ENCODE peak calls at places on chromosomes 1 and 21, in nine cellular contexts. O is RPMI7951, R is HS-27A, S is left ventricle myocardium inferior, Q is heart right ventricle, B is caudate nucleus, E is M059J, P is NCI-H748 treated with DMSO at 0.1 percent for 48 hours, C is GM10248. X is an unnamed sample.

GRCh38 chr21:42653492-42654061 is at the start of gene PDE9A:
- DNase-seq in O (no peak), R (no peak), S (no peak), Q (no peak), B (no peak), E (no peak), P (peak), C (no peak), X (peak)

GRCh38 chr1:19483691-19484090 is 1.6 kb downstream of the CAPZB start:
- DNase-seq in O (no peak), R (no peak), S (no peak), Q (no peak), B (no peak), E (no peak), P (no peak), C (no peak), X (no peak)

GRCh38 chr1:220705782-220706181 is 15.6 kb downstream of the C1orf115 start:
- DNase-seq in O (no peak), R (no peak), S (no peak), Q (no peak), B (no peak), E (no peak), P (no peak), C (no peak), X (no peak)

GRCh38 chr21:39373634-39374033 is 24.7 kb upstream of the HMGN1 start:
- DNase-seq in O (peak), R (no peak), S (no peak), Q (no peak), B (no peak), E (peak), P (no peak), C (no peak), X (peak)

GRCh38 chr1:243364330-243364729 is 108.5 kb downstream of the SDCCAG8 start:
- DNase-seq in O (no peak), R (no peak), S (no peak), Q (no peak), B (no peak), E (no peak), P (no peak), C (no peak), X (no peak)

GRCh38 chr1:172906778-172907592 is 143.8 kb downstream of the TNFSF18 start:
- DNase-seq in O (peak), R (no peak), S (no peak), Q (no peak), B (no peak), E (peak), P (no peak), C (no peak), X (peak)

GRCh38 chr1:54137532-54138061 is 15.2 kb downstream of the CDCP2 start:
- DNase-seq in O (peak), R (no peak), S (no peak), Q (no peak), B (no peak), E (peak), P (no peak), C (no peak), X (peak)

GRCh38 chr1:40868051-40868723 is 6.0 kb upstream of the CITED4 start:
- DNase-seq in O (peak), R (no peak), S (no peak), Q (no peak), B (no peak), E (peak), P (no peak), C (no peak), X (peak)

GRCh38 chr1:41800237-41800902 is 118.4 kb downstream of the HIVEP3 start:
- DNase-seq in O (peak), R (no peak), S (peak), Q (peak), B (no peak), E (no peak), P (no peak), C (peak), X (no peak)

GRCh38 chr1:31587720-31588423 is 11.6 kb downstream of the TINAGL1 start:
- DNase-seq in O (no peak), R (no peak), S (peak), Q (peak), B (no peak), E (peak), P (no peak), C (peak), X (peak)

GRCh38 chr1:30722175-30722537 is 1.2 kb downstream of the MATN1 start:
- DNase-seq in O (no peak), R (no peak), S (no peak), Q (no peak), B (no peak), E (no peak), P (no peak), C (no peak), X (peak)

GRCh38 chr21:46113497-46114176 is 15.7 kb downstream of the COL6A2 start:
- DNase-seq in O (no peak), R (no peak), S (no peak), Q (peak), B (no peak), E (no peak), P (no peak), C (no peak), X (no peak)

X was measured in astrocyte of the hippocampus.